ENCODE peak calls at places on chromosomes 5 and 9, in four cellular contexts. L is neuronal stem cell, E is GM12878, Y is neural progenitor cell. R is an unnamed sample.

GRCh38 chr5:72476265-72476664 is 30.9 kb downstream of the ZNF366 start:
- DNase-seq in Y (no peak), E (no peak), L (no peak), R (no peak)

GRCh38 chr9:135822383-135822755 is 85.0 kb downstream of the CAMSAP1 start:
- DNase-seq in Y (no peak), L (no peak), E (no peak), R (no peak)

GRCh38 chr5:83715316-83716060 is 5.2 kb downstream of the HAPLN1 start:
- DNase-seq in E (no peak), Y (no peak), L (no peak), R (peak; percentile 40)

GRCh38 chr5:95760291-95761191 is 29.4 kb downstream of the RHOBTB3 start:
- DNase-seq in L (no peak), E (peak; percentile 64), Y (no peak), R (peak; percentile 100)

GRCh38 chr9:129773262-129774048 is 20.6 kb upstream of the PTGES start:
- DNase-seq in L (no peak), E (no peak), Y (no peak), R (peak; percentile 95)

GRCh38 chr9:36006541-36006940 is 30.2 kb upstream of the RECK start:
- DNase-seq in E (no peak), L (no peak), Y (no peak), R (no peak)

GRCh38 chr9:134895849-134896833 is 15.5 kb downstream of the FCN2 start:
- DNase-seq in E (no peak), Y (no peak), L (no peak), R (peak; percentile 86)

GRCh38 chr5:113578091-113578490 is 64.6 kb downstream of the YTHDC2 start:
- DNase-seq in L (no peak), E (no peak), Y (no peak), R (no peak)

GRCh38 chr5:169374761-169375160 is 73.8 kb upstream of the SLIT3 start:
- DNase-seq in Y (no peak), L (no peak), E (no peak), R (no peak)

GRCh38 chr9:124389146-124389939 is 25.9 kb downstream of the PSMB7 start:
- DNase-seq in Y (no peak), E (no peak), L (no peak), R (no peak)

GRCh38 chr9:73183917-73184861 is 32.5 kb downstream of the ANXA1 start:
- DNase-seq in L (no peak), Y (peak; percentile 32), E (no peak), R (peak; percentile 77)

GRCh38 chr5:52754051-52754450 is 33.7 kb upstream of the ITGA1 start:
- DNase-seq in L (no peak), E (no peak), Y (no peak), R (no peak)

GRCh38 chr5:80181618-80182211 is 74.1 kb downstream of the SERINC5 start:
- DNase-seq in L (no peak), Y (no peak), E (no peak), R (no peak)

GRCh38 chr9:131464354-131465000 is 38.2 kb upstream of the POMT1 start:
- DNase-seq in E (no peak), Y (no peak), L (no peak), R (no peak)

GRCh38 chr5:174828786-174829510 is 104.6 kb downstream of the MSX2 start:
- DNase-seq in L (no peak), E (no peak), Y (no peak), R (peak; percentile 56)

GRCh38 chr9:105694320-105694847 is at the start of gene TMEM38B:
- DNase-seq in Y (peak; percentile 95), E (no peak), L (peak; percentile 83), R (peak; percentile 65)

GRCh38 chr5:58985759-58986158 is 402.9 kb downstream of the RAB3C start:
- DNase-seq in E (no peak), L (no peak), Y (no peak), R (no peak)

GRCh38 chr5:150329881-150330876 is 27.3 kb upstream of the TCOF1 start:
- DNase-seq in Y (no peak), E (no peak), L (no peak), R (no peak)

GRCh38 chr5:173498286-173498685 is 118.2 kb downstream of the BOD1 start:
- DNase-seq in E (no peak), Y (no peak), L (peak; percentile 9), R (peak; percentile 92)

GRCh38 chr5:540215-541147 is 16.2 kb upstream of the SLC9A3 start:
- DNase-seq in L (no peak), E (no peak), Y (no peak), R (no peak)

GRCh38 chr9:100602302-100602930 is 24.5 kb downstream of the CAVIN4 start:
- DNase-seq in L (peak; percentile 59), E (no peak), Y (peak; percentile 78), R (peak; percentile 44)

GRCh38 chr9:95025213-95026170 is 292.0 kb downstream of the FANCC start:
- DNase-seq in E (no peak), L (no peak), Y (peak; percentile 31), R (peak; percentile 90)

GRCh38 chr5:54717870-54718269 is 200.3 kb downstream of the SNX18 start:
- DNase-seq in L (no peak), Y (no peak), E (no peak), R (no peak)

GRCh38 chr9:106111039-106111740 is 416.8 kb downstream of the TMEM38B start:
- DNase-seq in E (no peak), Y (peak; percentile 15), L (no peak), R (no peak)

GRCh38 chr9:2494571-2494970 is 127.0 kb upstream of the VLDLR start:
- DNase-seq in E (no peak), L (no peak), Y (no peak), R (peak; percentile 88)

GRCh38 chr5:179270581-179271300 is 74.5 kb downstream of the ADAMTS2 start:
- DNase-seq in Y (no peak), E (no peak), L (no peak), R (peak; percentile 88)

GRCh38 chr5:176772271-176773210 is 37.8 kb upstream of the UNC5A start:
- DNase-seq in E (no peak), Y (no peak), L (no peak), R (no peak)

GRCh38 chr5:173318881-173319609 is 9.2 kb downstream of the STC2 start:
- DNase-seq in L (no peak), Y (no peak), E (no peak), R (peak; percentile 75)

GRCh38 chr9:136248951-136249880 is 3.6 kb upstream of the QSOX2 start:
- DNase-seq in Y (no peak), L (no peak), E (no peak), R (no peak)

GRCh38 chr9:8762676-8763075 is 963.1 kb upstream of the DMAC1 start:
- DNase-seq in E (no peak), L (no peak), Y (peak; percentile 36), R (no peak)

GRCh38 chr5:172075655-172076054 is 69.2 kb upstream of the FBXW11 start:
- DNase-seq in E (no peak), Y (no peak), L (no peak), R (no peak)

GRCh38 chr9:126986506-126986951 is 71.9 kb downstream of the RALGPS1 start:
- DNase-seq in Y (no peak), L (no peak), E (no peak), R (peak; percentile 31)

GRCh38 chr5:74392698-74393431 is 247.7 kb downstream of the ENC1 start:
- DNase-seq in Y (no peak), L (no peak), E (no peak), R (peak; percentile 65)
- H2AFZ ChIP-seq in Y (peak overlapping the region; percentile 45), L (no peak overlapping the region), E (no peak overlapping the region), R (no peak overlapping the region)

GRCh38 chr5:32098806-32099435 is 75.2 kb downstream of the GOLPH3 start:
- DNase-seq in Y (no peak), L (no peak), E (no peak), R (no peak)

GRCh38 chr5:32100903-32101302 is 73.2 kb downstream of the GOLPH3 start:
- DNase-seq in Y (no peak), L (no peak), E (no peak), R (no peak)

GRCh38 chr5:32099486-32100035 is 74.6 kb downstream of the GOLPH3 start:
- DNase-seq in E (no peak), Y (no peak), L (no peak), R (no peak)

GRCh38 chr5:32098291-32098690 is 75.8 kb downstream of the GOLPH3 start:
- DNase-seq in L (no peak), E (no peak), Y (no peak), R (no peak)

GRCh38 chr5:32100230-32100629 is 73.9 kb downstream of the GOLPH3 start:
- DNase-seq in Y (no peak), E (no peak), L (no peak), R (no peak)
- H3K36me3 ChIP-seq in Y (peaks cover 2% of the 10 kb centered on the region), E (peaks cover 7% of the 10 kb centered on the region), L (peaks cover 25% of the 10 kb centered on the region), R (peaks cover 11% of the 10 kb centered on the region)

GRCh38 chr5:73808916-73809315 is 182.9 kb downstream of the ARHGEF28 start:
- DNase-seq in E (no peak), Y (no peak), L (no peak), R (no peak)

GRCh38 chr5:73815631-73816030 is 189.6 kb downstream of the ARHGEF28 start:
- DNase-seq in L (no peak), Y (no peak), E (no peak), R (peak; percentile 88)

GRCh38 chr5:73814234-73814846 is 188.3 kb downstream of the ARHGEF28 start:
- DNase-seq in L (no peak), E (no peak), Y (no peak), R (no peak)

GRCh38 chr5:73812962-73813588 is 187.1 kb downstream of the ARHGEF28 start:
- DNase-seq in Y (no peak), L (no peak), E (no peak), R (no peak)

DNA sequence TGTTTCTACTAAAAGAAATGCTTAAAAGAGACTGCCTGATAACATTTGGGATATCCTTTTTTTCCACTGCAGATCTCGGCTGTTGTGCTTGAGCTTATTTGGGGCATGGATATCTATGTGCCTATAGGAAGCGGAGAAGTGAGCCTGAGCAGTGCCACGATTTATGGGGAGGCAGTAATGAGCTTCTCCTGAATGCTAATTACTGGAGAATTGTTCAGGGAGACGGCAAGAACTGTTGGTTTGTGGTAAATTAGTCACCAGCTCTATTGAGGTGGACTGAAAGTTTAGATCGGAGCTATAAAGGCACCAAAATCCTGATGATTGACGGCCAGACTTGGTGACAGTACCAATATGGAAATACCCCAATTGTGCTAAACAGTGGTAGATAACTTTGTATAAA is 186.5 kb downstream of the ARHGEF28 start:
- DNase-seq in Y (no peak), E (no peak), L (no peak), R (no peak)
- H2AFZ ChIP-seq in Y (no peak overlapping the region), E (no peak overlapping the region), L (no peak overlapping the region), R (no peak overlapping the region)

GRCh38 chr5:134913254-134913653 is 8.3 kb downstream of the PCBD2 start:
- DNase-seq in Y (no peak), E (no peak), L (no peak), R (no peak)
- H3K36me3 ChIP-seq in Y (no peaks in the 10 kb centered on the region), E (no peaks in the 10 kb centered on the region), L (no peaks in the 10 kb centered on the region), R (peaks cover 2% of the 10 kb centered on the region)